ENCODE peak calls at places on chromosomes 1 and 21, in five cellular contexts. X is H1, I is IMR-90, J is H9, O is neuronal stem cell. C is an unnamed sample.

GRCh38 chr1:24389231-24389678 is 24.3 kb downstream of the STPG1 start:
- DNase-seq in J (no peak), I (no peak), X (no peak), O (no peak), C (no peak)

GRCh38 chr1:112524251-112524650 is 15.5 kb downstream of the WNT2B start:
- DNase-seq in I (no peak), J (peak; percentile 72), O (no peak), X (no peak), C (no peak)

GRCh38 chr1:5225687-5226389 is 571.4 kb downstream of the AJAP1 start:
- DNase-seq in J (peak; percentile 69), I (no peak), O (no peak), X (peak; percentile 56), C (no peak)

GRCh38 chr1:29521438-29521715 is 285.1 kb downstream of the PTPRU start:
- DNase-seq in I (no peak), X (no peak), O (no peak), J (peak; percentile 12), C (no peak)

GRCh38 chr1:29498126-29499100 is 262.1 kb downstream of the PTPRU start:
- DNase-seq in I (peak; percentile 11), X (no peak), O (no peak), J (peak; percentile 24), C (no peak)

GRCh38 chr1:235207202-235207565 is 46.1 kb upstream of the RBM34 start:
- DNase-seq in X (no peak), I (no peak), J (no peak), O (no peak), C (no peak)

GRCh38 chr1:72635719-72636118 is 353.4 kb upstream of the NEGR1 start:
- DNase-seq in I (no peak), J (no peak), X (no peak), O (no peak), C (peak; percentile 36)

GRCh38 chr1:235295902-235296350 is 32.1 kb downstream of the ARID4B start:
- DNase-seq in O (no peak), I (peak; percentile 81), J (no peak), X (no peak), C (peak; percentile 26)

GRCh38 chr1:25642710-25643109 is 26.1 kb downstream of the MAN1C1 start:
- DNase-seq in O (no peak), I (peak; percentile 70), J (no peak), X (no peak), C (no peak)

GRCh38 chr1:204362984-204363334 is 3.2 kb upstream of the PLEKHA6 start:
- DNase-seq in I (no peak), O (no peak), J (no peak), X (no peak), C (no peak)
- H3K14ac ChIP-seq in I (peak overlapping the region; percentile 85), O (no peak overlapping the region), J (no peak overlapping the region), X (no peak overlapping the region), C (no peak overlapping the region)

GRCh38 chr1:22442212-22442894 is 9.3 kb upstream of the ZBTB40 start:
- DNase-seq in J (no peak), O (no peak), I (no peak), X (no peak), C (no peak)
- H2BK15ac ChIP-seq in J (no peak overlapping the region), O (no peak overlapping the region), I (no peak overlapping the region), X (no peak overlapping the region), C (no peak overlapping the region)

DNA sequence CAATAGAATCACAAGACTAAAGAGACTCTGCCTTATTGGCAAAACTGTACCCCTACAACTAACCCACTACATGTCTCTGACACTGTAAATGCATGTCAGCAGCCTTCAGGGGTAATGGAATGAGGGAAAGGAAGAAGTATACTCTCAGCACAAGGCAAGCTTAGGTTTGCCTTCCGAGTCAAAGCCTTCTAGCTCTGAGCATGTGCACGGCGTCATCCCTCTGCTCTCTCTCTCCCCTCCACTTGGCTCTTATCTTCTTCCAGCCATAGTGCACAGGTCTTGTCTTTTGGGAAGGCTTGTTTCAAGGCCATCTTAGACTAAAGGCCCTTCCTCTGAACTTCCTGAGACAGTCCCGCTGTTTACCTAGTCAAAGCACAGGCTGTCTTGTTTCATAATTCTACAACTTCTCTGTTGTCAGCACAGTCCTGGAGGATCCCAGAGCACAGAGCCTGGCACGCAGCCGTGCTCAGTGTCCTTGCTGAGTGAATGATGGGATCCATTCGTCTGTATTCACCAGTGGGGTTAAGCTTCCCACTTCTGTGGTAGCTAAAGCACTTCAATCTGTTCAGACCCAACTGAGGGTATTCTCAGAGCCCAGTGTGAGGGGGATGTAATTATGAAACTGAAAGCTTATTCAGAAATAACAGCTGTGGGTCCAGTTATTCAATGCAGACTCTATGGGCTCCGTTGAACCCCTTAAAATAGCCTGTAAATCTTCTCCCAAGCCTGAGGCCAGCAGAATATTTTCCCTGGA is 166.5 kb upstream of the PLD5 start:
- DNase-seq in J (no peak), X (no peak), I (no peak), O (no peak), C (no peak)
- H3K4ac ChIP-seq in J (no peak overlapping the region), X (no peak overlapping the region), I (no peak overlapping the region), O (no peak overlapping the region), C (no peak overlapping the region)

GRCh38 chr21:34890724-34891609 is 158.1 kb downstream of the RUNX1 start:
- DNase-seq in X (no peak), J (peak; percentile 46), I (peak; percentile 48), O (peak; percentile 42), C (peak; percentile 73)
- H3K14ac ChIP-seq in X (no peak overlapping the region), J (no peak overlapping the region), I (peak overlapping the region; percentile 90), O (no peak overlapping the region), C (no peak overlapping the region)

DNA sequence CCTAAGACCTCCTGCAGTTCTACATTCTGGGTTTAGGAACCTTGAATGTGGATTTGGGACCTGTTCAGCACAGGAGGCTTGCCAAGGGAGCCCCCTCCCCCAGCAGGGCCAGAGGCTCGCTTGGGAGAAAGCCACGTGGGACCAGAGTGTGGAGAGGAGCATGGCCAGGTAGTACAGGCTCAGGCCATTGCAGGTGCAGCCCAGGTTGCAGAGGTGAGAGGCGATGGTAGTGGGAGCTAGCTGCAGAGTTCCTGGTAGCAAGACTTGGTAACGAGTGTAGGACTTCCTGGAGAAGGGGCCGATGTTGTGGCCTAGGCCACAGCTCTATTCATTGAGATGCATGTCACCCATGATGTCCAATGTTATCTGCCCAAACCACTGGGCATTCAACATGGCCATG is 20.5 kb downstream of the PARS2 start:
- DNase-seq in J (no peak), I (no peak), O (no peak), X (no peak), C (no peak)
- H2BK15ac ChIP-seq in J (no peak overlapping the region), I (no peak overlapping the region), O (no peak overlapping the region), X (no peak overlapping the region), C (no peak overlapping the region)

C was measured in mesenchymal stem cell.